ENCODE peak calls at places on chromosomes 3 and 15, in nine cellular contexts. One of them, this sample, is unnamed.

GRCh38 chr15:62888628-62889027 is 153.9 kb upstream of the TPM1 start:
- DNase-seq in adrenal gland: no peak
- DNase-seq in ovary: no peak
- DNase-seq in CD4-positive, alpha-beta memory T cell: no peak
- DNase-seq in MM.1S: no peak
- DNase-seq in AG09309: no peak
- DNase-seq in CD8-positive, alpha-beta memory T cell: no peak
- DNase-seq in IMR-90: peak; percentile 17
- DNase-seq in kidney epithelial cell: no peak
- DNase-seq in this sample: no peak

GRCh38 chr3:177622520-177622919 is 425.2 kb upstream of the TBL1XR1 start:
- DNase-seq in adrenal gland: no peak
- DNase-seq in ovary: no peak
- DNase-seq in CD4-positive, alpha-beta memory T cell: no peak
- DNase-seq in MM.1S: no peak
- DNase-seq in AG09309: no peak
- DNase-seq in CD8-positive, alpha-beta memory T cell: no peak
- DNase-seq in IMR-90: no peak
- DNase-seq in kidney epithelial cell: no peak
- DNase-seq in this sample: no peak

GRCh38 chr15:45307230-45307924 is 55.3 kb downstream of the SLC28A2 start:
- DNase-seq in adrenal gland: peak; percentile 18
- DNase-seq in ovary: no peak
- DNase-seq in CD4-positive, alpha-beta memory T cell: no peak
- DNase-seq in MM.1S: peak; percentile 51
- DNase-seq in AG09309: peak; percentile 27
- DNase-seq in CD8-positive, alpha-beta memory T cell: no peak
- DNase-seq in IMR-90: peak; percentile 59
- DNase-seq in kidney epithelial cell: no peak
- DNase-seq in this sample: peak; percentile 54

GRCh38 chr3:197800379-197800778 is 9.3 kb downstream of the LRCH3 start:
- DNase-seq in adrenal gland: no peak
- DNase-seq in ovary: no peak
- DNase-seq in CD4-positive, alpha-beta memory T cell: no peak
- DNase-seq in MM.1S: no peak
- DNase-seq in AG09309: no peak
- DNase-seq in CD8-positive, alpha-beta memory T cell: no peak
- DNase-seq in IMR-90: peak; percentile 80
- DNase-seq in kidney epithelial cell: no peak
- DNase-seq in this sample: peak; percentile 34

GRCh38 chr3:72155391-72156064 is 370.6 kb upstream of the PROK2 start:
- DNase-seq in adrenal gland: peak; percentile 84
- DNase-seq in ovary: peak; percentile 67
- DNase-seq in CD4-positive, alpha-beta memory T cell: no peak
- DNase-seq in MM.1S: no peak
- DNase-seq in AG09309: peak; percentile 98
- DNase-seq in CD8-positive, alpha-beta memory T cell: no peak
- DNase-seq in IMR-90: peak; percentile 98
- DNase-seq in kidney epithelial cell: peak; percentile 82
- DNase-seq in this sample: peak; percentile 96

GRCh38 chr15:72136170-72137051 is 18.2 kb downstream of the SENP8 start:
- DNase-seq in adrenal gland: no peak
- DNase-seq in ovary: no peak
- DNase-seq in CD4-positive, alpha-beta memory T cell: no peak
- DNase-seq in MM.1S: no peak
- DNase-seq in AG09309: no peak
- DNase-seq in CD8-positive, alpha-beta memory T cell: no peak
- DNase-seq in IMR-90: no peak
- DNase-seq in kidney epithelial cell: no peak
- DNase-seq in this sample: no peak

GRCh38 chr3:31412832-31413231 is 119.9 kb upstream of the STT3B start:
- DNase-seq in adrenal gland: no peak
- DNase-seq in ovary: no peak
- DNase-seq in CD4-positive, alpha-beta memory T cell: no peak
- DNase-seq in MM.1S: no peak
- DNase-seq in AG09309: peak; percentile 8
- DNase-seq in CD8-positive, alpha-beta memory T cell: no peak
- DNase-seq in IMR-90: peak; percentile 47
- DNase-seq in kidney epithelial cell: no peak
- DNase-seq in this sample: no peak

GRCh38 chr3:132222868-132223538 is 94.2 kb upstream of the ACP3 start:
- DNase-seq in adrenal gland: peak; percentile 31
- DNase-seq in ovary: no peak
- DNase-seq in CD4-positive, alpha-beta memory T cell: no peak
- DNase-seq in MM.1S: no peak
- DNase-seq in AG09309: no peak
- DNase-seq in CD8-positive, alpha-beta memory T cell: no peak
- DNase-seq in IMR-90: no peak
- DNase-seq in kidney epithelial cell: peak; percentile 81
- DNase-seq in this sample: no peak

GRCh38 chr3:111035316-111035715 is 36.3 kb upstream of the NECTIN3 start:
- DNase-seq in adrenal gland: no peak
- DNase-seq in ovary: no peak
- DNase-seq in CD4-positive, alpha-beta memory T cell: no peak
- DNase-seq in MM.1S: no peak
- DNase-seq in AG09309: no peak
- DNase-seq in CD8-positive, alpha-beta memory T cell: no peak
- DNase-seq in IMR-90: no peak
- DNase-seq in kidney epithelial cell: no peak
- DNase-seq in this sample: no peak

GRCh38 chr3:23035927-23036640 is 167.0 kb upstream of the UBE2E2 start:
- DNase-seq in adrenal gland: no peak
- DNase-seq in ovary: no peak
- DNase-seq in CD4-positive, alpha-beta memory T cell: no peak
- DNase-seq in MM.1S: peak; percentile 11
- DNase-seq in AG09309: no peak
- DNase-seq in CD8-positive, alpha-beta memory T cell: no peak
- DNase-seq in IMR-90: no peak
- DNase-seq in kidney epithelial cell: no peak
- DNase-seq in this sample: no peak

GRCh38 chr3:183988216-183988790 is 29.4 kb downstream of the ABCC5 start:
- DNase-seq in adrenal gland: no peak
- DNase-seq in ovary: no peak
- DNase-seq in CD4-positive, alpha-beta memory T cell: no peak
- DNase-seq in MM.1S: no peak
- DNase-seq in AG09309: peak; percentile 52
- DNase-seq in CD8-positive, alpha-beta memory T cell: no peak
- DNase-seq in IMR-90: peak; percentile 90
- DNase-seq in kidney epithelial cell: no peak
- DNase-seq in this sample: peak; percentile 93

DNA sequence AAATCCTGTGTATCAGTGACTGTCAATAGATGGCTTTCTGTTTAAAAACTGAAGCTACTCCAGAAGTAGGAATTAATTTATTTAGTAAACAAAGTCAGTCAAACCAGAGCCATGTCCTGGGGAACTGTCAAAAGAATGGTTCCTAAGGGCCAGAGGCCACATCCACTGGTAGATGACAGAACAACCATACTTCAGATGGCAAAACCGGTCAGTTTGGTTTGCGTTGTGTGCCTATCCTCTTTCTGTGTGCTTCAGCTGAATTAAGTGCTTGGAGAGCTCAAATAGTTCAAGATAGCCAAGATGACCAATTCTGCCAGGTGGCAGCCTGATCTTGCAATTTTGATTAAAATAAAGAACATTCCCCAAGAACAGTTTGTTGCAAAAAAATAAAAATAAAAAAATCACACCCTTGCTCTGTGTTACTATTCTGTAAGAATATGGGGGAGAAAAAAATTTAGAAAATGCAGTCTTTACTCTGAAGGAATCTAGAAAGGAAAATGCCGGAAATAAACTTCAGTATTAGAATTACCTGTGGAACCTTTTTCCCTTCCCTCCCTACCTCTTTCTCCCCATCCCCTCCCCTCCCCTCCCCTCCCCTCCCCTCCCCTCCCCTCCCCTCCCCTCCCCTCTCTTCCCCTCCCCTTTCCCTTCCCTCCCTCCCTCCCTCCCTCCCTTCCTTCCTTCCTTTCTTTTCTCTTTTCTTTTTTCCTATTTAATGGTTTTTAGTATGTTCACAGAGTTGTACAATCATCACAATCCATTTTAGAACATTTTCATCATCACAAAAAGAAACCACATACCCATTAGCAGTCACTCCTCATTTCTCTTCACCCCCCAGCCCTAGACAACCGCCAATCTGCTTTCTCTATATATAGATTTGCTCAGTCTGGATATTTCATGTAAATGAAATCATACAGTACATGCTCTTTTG is 2.6 kb downstream of the MAP3K13 start:
- DNase-seq in adrenal gland: no peak
- DNase-seq in ovary: no peak
- DNase-seq in CD4-positive, alpha-beta memory T cell: no peak
- DNase-seq in MM.1S: peak; percentile 45
- DNase-seq in AG09309: no peak
- DNase-seq in CD8-positive, alpha-beta memory T cell: no peak
- DNase-seq in IMR-90: no peak
- DNase-seq in kidney epithelial cell: no peak
- DNase-seq in this sample: no peak
- H3K4me3 ChIP-seq in adrenal gland: no peak overlapping the region
- H3K4me3 ChIP-seq in ovary: no peak overlapping the region
- H3K4me3 ChIP-seq in CD4-positive, alpha-beta memory T cell: no peak overlapping the region
- H3K4me3 ChIP-seq in MM.1S: peak overlapping the region; percentile 72
- H3K4me3 ChIP-seq in AG09309: no peak overlapping the region
- H3K4me3 ChIP-seq in CD8-positive, alpha-beta memory T cell: no peak overlapping the region
- H3K4me3 ChIP-seq in IMR-90: no peak overlapping the region
- H3K4me3 ChIP-seq in kidney epithelial cell: no peak overlapping the region
- H3K4me3 ChIP-seq in this sample: no peak overlapping the region

GRCh38 chr3:39088889-39089288 is 18.5 kb downstream of the GORASP1 start:
- DNase-seq in adrenal gland: no peak
- DNase-seq in ovary: no peak
- DNase-seq in CD4-positive, alpha-beta memory T cell: no peak
- DNase-seq in MM.1S: no peak
- DNase-seq in AG09309: no peak
- DNase-seq in CD8-positive, alpha-beta memory T cell: no peak
- DNase-seq in IMR-90: peak; percentile 31
- DNase-seq in kidney epithelial cell: no peak
- DNase-seq in this sample: peak; percentile 49
- H3K4me3 ChIP-seq in adrenal gland: no peak overlapping the region
- H3K4me3 ChIP-seq in ovary: no peak overlapping the region
- H3K4me3 ChIP-seq in CD4-positive, alpha-beta memory T cell: no peak overlapping the region
- H3K4me3 ChIP-seq in MM.1S: no peak overlapping the region
- H3K4me3 ChIP-seq in AG09309: no peak overlapping the region
- H3K4me3 ChIP-seq in CD8-positive, alpha-beta memory T cell: no peak overlapping the region
- H3K4me3 ChIP-seq in IMR-90: no peak overlapping the region
- H3K4me3 ChIP-seq in kidney epithelial cell: no peak overlapping the region
- H3K4me3 ChIP-seq in this sample: no peak overlapping the region

GRCh38 chr15:43826029-43826507 is 734 bp upstream of the WDR76 start:
- DNase-seq in adrenal gland: no peak
- DNase-seq in ovary: no peak
- DNase-seq in CD4-positive, alpha-beta memory T cell: no peak
- DNase-seq in MM.1S: no peak
- DNase-seq in AG09309: no peak
- DNase-seq in CD8-positive, alpha-beta memory T cell: no peak
- DNase-seq in IMR-90: no peak
- DNase-seq in kidney epithelial cell: no peak
- DNase-seq in this sample: no peak

GRCh38 chr15:43824302-43825246 is at the start of gene MFAP1:
- DNase-seq in adrenal gland: peak; percentile 97
- DNase-seq in ovary: peak; percentile 93
- DNase-seq in CD4-positive, alpha-beta memory T cell: peak; percentile 93
- DNase-seq in MM.1S: peak; percentile 99
- DNase-seq in AG09309: peak; percentile 89
- DNase-seq in CD8-positive, alpha-beta memory T cell: peak; percentile 86
- DNase-seq in IMR-90: peak; percentile 99
- DNase-seq in kidney epithelial cell: peak; percentile 91
- DNase-seq in this sample: peak; percentile 98

DNA sequence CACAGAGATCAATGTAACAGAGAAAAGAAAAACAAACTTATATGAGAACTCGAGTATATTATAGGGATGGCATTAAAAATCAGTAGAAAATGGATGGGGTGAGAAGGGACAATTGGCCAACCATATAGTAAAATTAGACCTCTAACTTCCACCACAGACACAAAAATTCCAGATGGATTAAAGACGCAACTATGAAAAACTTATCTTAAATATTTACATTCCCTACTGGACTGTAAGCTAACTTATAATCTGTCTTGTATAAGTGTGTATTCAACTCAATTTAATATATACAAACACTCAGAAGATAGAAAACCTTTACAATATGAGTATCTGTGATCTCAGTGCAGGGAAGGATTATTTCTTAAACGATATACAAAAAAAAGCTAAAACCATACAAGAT is 3.0 kb downstream of the MFAP1 start:
- DNase-seq in adrenal gland: no peak
- DNase-seq in ovary: no peak
- DNase-seq in CD4-positive, alpha-beta memory T cell: no peak
- DNase-seq in MM.1S: no peak
- DNase-seq in AG09309: no peak
- DNase-seq in CD8-positive, alpha-beta memory T cell: no peak
- DNase-seq in IMR-90: peak; percentile 80
- DNase-seq in kidney epithelial cell: no peak
- DNase-seq in this sample: peak; percentile 62
- H3K4me3 ChIP-seq in adrenal gland: no peak overlapping the region
- H3K4me3 ChIP-seq in ovary: no peak overlapping the region
- H3K4me3 ChIP-seq in CD4-positive, alpha-beta memory T cell: no peak overlapping the region
- H3K4me3 ChIP-seq in MM.1S: no peak overlapping the region
- H3K4me3 ChIP-seq in AG09309: no peak overlapping the region
- H3K4me3 ChIP-seq in CD8-positive, alpha-beta memory T cell: no peak overlapping the region
- H3K4me3 ChIP-seq in IMR-90: no peak overlapping the region
- H3K4me3 ChIP-seq in kidney epithelial cell: no peak overlapping the region
- H3K4me3 ChIP-seq in this sample: peak overlapping the region; percentile 30

DNA sequence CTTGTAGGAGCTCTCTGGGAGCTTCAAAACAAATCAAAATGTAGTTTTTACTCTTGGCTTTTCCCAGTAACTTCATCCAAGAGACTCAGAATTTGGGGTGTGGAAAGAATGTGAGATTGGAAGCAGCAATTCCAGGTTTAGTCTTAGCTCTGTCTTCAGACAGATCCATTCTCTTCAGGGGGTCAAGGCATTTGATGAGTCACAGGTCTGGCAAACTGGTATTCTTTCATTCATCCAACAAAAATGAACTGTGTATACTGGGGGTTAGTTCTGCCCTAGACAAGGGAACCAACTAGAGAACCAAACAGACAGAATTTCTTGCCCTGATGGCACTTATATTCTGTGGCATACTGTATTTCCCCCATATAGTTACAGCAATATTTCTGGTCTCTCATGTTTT is 36.3 kb upstream of the CADPS start:
- DNase-seq in adrenal gland: no peak
- DNase-seq in ovary: no peak
- DNase-seq in CD4-positive, alpha-beta memory T cell: no peak
- DNase-seq in MM.1S: no peak
- DNase-seq in AG09309: no peak
- DNase-seq in CD8-positive, alpha-beta memory T cell: no peak
- DNase-seq in IMR-90: no peak
- DNase-seq in kidney epithelial cell: no peak
- DNase-seq in this sample: no peak
- H3K4me3 ChIP-seq in adrenal gland: no peak overlapping the region
- H3K4me3 ChIP-seq in ovary: no peak overlapping the region
- H3K4me3 ChIP-seq in CD4-positive, alpha-beta memory T cell: no peak overlapping the region
- H3K4me3 ChIP-seq in MM.1S: no peak overlapping the region
- H3K4me3 ChIP-seq in AG09309: no peak overlapping the region
- H3K4me3 ChIP-seq in CD8-positive, alpha-beta memory T cell: no peak overlapping the region
- H3K4me3 ChIP-seq in IMR-90: no peak overlapping the region
- H3K4me3 ChIP-seq in kidney epithelial cell: no peak overlapping the region
- H3K4me3 ChIP-seq in this sample: no peak overlapping the region

GRCh38 chr3:15796771-15797599 is 794 bp downstream of the ANKRD28 start:
- DNase-seq in adrenal gland: peak; percentile 12
- DNase-seq in ovary: no peak
- DNase-seq in CD4-positive, alpha-beta memory T cell: peak; percentile 25
- DNase-seq in MM.1S: peak; percentile 38
- DNase-seq in AG09309: no peak
- DNase-seq in CD8-positive, alpha-beta memory T cell: no peak
- DNase-seq in IMR-90: peak; percentile 77
- DNase-seq in kidney epithelial cell: no peak
- DNase-seq in this sample: peak; percentile 69
- H3K4me3 ChIP-seq in adrenal gland: no peak overlapping the region
- H3K4me3 ChIP-seq in ovary: peak overlapping the region; percentile 38
- H3K4me3 ChIP-seq in CD4-positive, alpha-beta memory T cell: peak overlapping the region; percentile 38
- H3K4me3 ChIP-seq in MM.1S: peak overlapping the region; percentile 75
- H3K4me3 ChIP-seq in AG09309: peak overlapping the region; percentile 41
- H3K4me3 ChIP-seq in CD8-positive, alpha-beta memory T cell: no peak overlapping the region
- H3K4me3 ChIP-seq in IMR-90: peak overlapping the region; percentile 80
- H3K4me3 ChIP-seq in kidney epithelial cell: peak overlapping the region; percentile 33
- H3K4me3 ChIP-seq in this sample: peak overlapping the region; percentile 70